ENCODE peak calls at places on chromosomes 12 and 14, in six cellular contexts. One of them, this sample, is unnamed.

GRCh38 chr12:23959826-23960225 is 10.4 kb upstream of the SOX5 start:
- DNase-seq in HepG2: no peak
- DNase-seq in bronchial epithelial cell: no peak
- DNase-seq in sigmoid colon: no peak
- DNase-seq in lung: no peak
- DNase-seq in glutamatergic neuron: no peak
- DNase-seq in this sample: no peak

GRCh38 chr12:132181570-132182200 is 37.4 kb downstream of the NOC4L start:
- DNase-seq in lung: no peak
- DNase-seq in sigmoid colon: no peak
- DNase-seq in HepG2: no peak
- DNase-seq in bronchial epithelial cell: no peak
- DNase-seq in glutamatergic neuron: no peak
- DNase-seq in this sample: no peak

GRCh38 chr12:106739318-106739717 is 35.2 kb upstream of the RIC8B start:
- DNase-seq in bronchial epithelial cell: peak
- DNase-seq in glutamatergic neuron: no peak
- DNase-seq in lung: no peak
- DNase-seq in sigmoid colon: no peak
- DNase-seq in HepG2: peak
- DNase-seq in this sample: no peak

GRCh38 chr14:95092723-95093122 is 64.6 kb downstream of the DICER1 start:
- DNase-seq in HepG2: no peak
- DNase-seq in glutamatergic neuron: no peak
- DNase-seq in bronchial epithelial cell: no peak
- DNase-seq in sigmoid colon: no peak
- DNase-seq in lung: no peak
- DNase-seq in this sample: no peak

GRCh38 chr12:27772328-27773049 is 7.5 kb upstream of the KLHL42 start:
- DNase-seq in sigmoid colon: no peak
- DNase-seq in lung: no peak
- DNase-seq in HepG2: no peak
- DNase-seq in glutamatergic neuron: no peak
- DNase-seq in bronchial epithelial cell: peak
- DNase-seq in this sample: no peak

GRCh38 chr12:96398422-96399080 is 1.7 kb downstream of the CDK17 start:
- DNase-seq in lung: no peak
- DNase-seq in glutamatergic neuron: no peak
- DNase-seq in HepG2: peak
- DNase-seq in bronchial epithelial cell: no peak
- DNase-seq in sigmoid colon: no peak
- DNase-seq in this sample: no peak

GRCh38 chr12:12927211-12928079 is 24.5 kb downstream of the GPRC5D start:
- DNase-seq in bronchial epithelial cell: peak
- DNase-seq in sigmoid colon: peak
- DNase-seq in HepG2: peak
- DNase-seq in lung: peak
- DNase-seq in glutamatergic neuron: no peak
- DNase-seq in this sample: peak

GRCh38 chr14:40574780-40575179 is 1031.9 kb upstream of the LRFN5 start:
- DNase-seq in HepG2: no peak
- DNase-seq in lung: no peak
- DNase-seq in glutamatergic neuron: no peak
- DNase-seq in bronchial epithelial cell: no peak
- DNase-seq in sigmoid colon: no peak
- DNase-seq in this sample: no peak

GRCh38 chr14:49945448-49946319 is 52.8 kb downstream of the ARF6 start:
- DNase-seq in sigmoid colon: no peak
- DNase-seq in lung: no peak
- DNase-seq in HepG2: no peak
- DNase-seq in bronchial epithelial cell: no peak
- DNase-seq in glutamatergic neuron: no peak
- DNase-seq in this sample: no peak

GRCh38 chr14:50012644-50013043 is 103.7 kb downstream of the VCPKMT start:
- DNase-seq in lung: no peak
- DNase-seq in sigmoid colon: no peak
- DNase-seq in glutamatergic neuron: no peak
- DNase-seq in HepG2: no peak
- DNase-seq in bronchial epithelial cell: no peak
- DNase-seq in this sample: no peak

GRCh38 chr14:67440513-67440912 is 28.5 kb upstream of the PLEK2 start:
- DNase-seq in bronchial epithelial cell: peak
- DNase-seq in glutamatergic neuron: no peak
- DNase-seq in lung: no peak
- DNase-seq in sigmoid colon: no peak
- DNase-seq in HepG2: no peak
- DNase-seq in this sample: no peak

GRCh38 chr12:123997033-123997822 is 24.2 kb downstream of the ZNF664 start:
- DNase-seq in glutamatergic neuron: no peak
- DNase-seq in sigmoid colon: no peak
- DNase-seq in bronchial epithelial cell: no peak
- DNase-seq in HepG2: no peak
- DNase-seq in lung: no peak
- DNase-seq in this sample: no peak

DNA sequence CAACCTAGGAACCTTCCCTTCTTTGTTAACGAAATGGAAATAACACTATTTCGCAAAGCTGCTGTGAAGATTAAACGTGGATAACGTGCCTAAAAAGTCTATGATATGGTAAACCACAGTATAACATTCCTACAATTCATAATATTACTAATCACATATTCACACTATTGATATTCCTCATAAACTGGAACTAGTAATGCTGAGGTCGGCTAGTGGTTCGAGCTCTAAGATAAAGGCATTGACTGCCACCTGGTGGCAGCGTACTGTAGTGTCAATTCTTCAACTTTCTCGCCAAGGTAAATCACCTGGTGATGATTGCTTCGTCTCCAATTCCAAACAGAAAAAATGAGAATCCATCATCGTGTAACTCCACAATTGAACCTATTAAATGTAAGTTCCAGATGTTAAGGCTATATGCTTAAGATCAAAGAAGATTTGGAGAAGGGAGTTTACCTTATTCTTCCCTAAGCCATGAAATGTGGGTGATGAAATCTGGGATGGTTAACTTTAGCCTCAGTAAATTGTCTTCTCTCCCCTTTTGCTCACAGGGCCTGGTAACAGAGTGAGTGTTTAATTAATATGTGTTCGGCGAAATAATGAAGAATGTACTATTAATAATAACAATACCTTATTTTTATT is 197.5 kb upstream of the TMEM132C start:
- DNase-seq in lung: no peak
- DNase-seq in glutamatergic neuron: peak
- DNase-seq in bronchial epithelial cell: peak
- DNase-seq in sigmoid colon: no peak
- DNase-seq in HepG2: peak
- DNase-seq in this sample: peak
- TF ChIP-seq CTCF in lung: peak
- TF ChIP-seq CTCF in glutamatergic neuron: peak
- TF ChIP-seq CTCF in bronchial epithelial cell: peak
- TF ChIP-seq CTCF in sigmoid colon: peak
- TF ChIP-seq CTCF in HepG2: peak
- TF ChIP-seq CTCF in this sample: peak

GRCh38 chr12:21941522-21942376 is 523 bp upstream of the ABCC9 start:
- DNase-seq in HepG2: no peak
- DNase-seq in glutamatergic neuron: peak
- DNase-seq in bronchial epithelial cell: peak
- DNase-seq in sigmoid colon: peak
- DNase-seq in lung: peak
- DNase-seq in this sample: peak
- TF ChIP-seq CTCF in HepG2: peak
- TF ChIP-seq CTCF in glutamatergic neuron: no peak
- TF ChIP-seq CTCF in bronchial epithelial cell: peak
- TF ChIP-seq CTCF in sigmoid colon: peak
- TF ChIP-seq CTCF in lung: no peak
- TF ChIP-seq CTCF in this sample: peak

DNA sequence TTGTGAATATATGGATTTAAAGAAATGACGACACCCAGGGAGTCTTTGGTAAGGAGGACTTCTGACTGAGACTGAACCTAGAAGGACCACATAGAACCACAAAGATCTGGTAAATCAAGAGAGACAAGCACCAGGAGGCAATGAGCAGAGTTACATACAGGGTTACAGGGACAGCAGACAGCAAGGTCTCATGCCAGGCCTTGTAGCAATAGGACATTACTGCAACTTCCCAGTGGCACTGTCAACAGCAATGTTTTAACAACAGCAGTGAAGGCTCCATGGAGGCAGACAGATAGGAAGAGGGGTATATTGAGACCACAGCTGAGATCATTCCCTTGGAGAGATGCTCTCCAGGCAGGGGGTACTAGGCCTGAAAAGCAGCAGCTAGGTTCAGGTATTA is 18.5 kb downstream of the CPNE8 start:
- DNase-seq in bronchial epithelial cell: no peak
- DNase-seq in sigmoid colon: no peak
- DNase-seq in lung: no peak
- DNase-seq in glutamatergic neuron: no peak
- DNase-seq in HepG2: no peak
- DNase-seq in this sample: no peak
- TF ChIP-seq CTCF in bronchial epithelial cell: no peak
- TF ChIP-seq CTCF in sigmoid colon: no peak
- TF ChIP-seq CTCF in lung: no peak
- TF ChIP-seq CTCF in glutamatergic neuron: no peak
- TF ChIP-seq CTCF in HepG2: no peak
- TF ChIP-seq CTCF in this sample: no peak

DNA sequence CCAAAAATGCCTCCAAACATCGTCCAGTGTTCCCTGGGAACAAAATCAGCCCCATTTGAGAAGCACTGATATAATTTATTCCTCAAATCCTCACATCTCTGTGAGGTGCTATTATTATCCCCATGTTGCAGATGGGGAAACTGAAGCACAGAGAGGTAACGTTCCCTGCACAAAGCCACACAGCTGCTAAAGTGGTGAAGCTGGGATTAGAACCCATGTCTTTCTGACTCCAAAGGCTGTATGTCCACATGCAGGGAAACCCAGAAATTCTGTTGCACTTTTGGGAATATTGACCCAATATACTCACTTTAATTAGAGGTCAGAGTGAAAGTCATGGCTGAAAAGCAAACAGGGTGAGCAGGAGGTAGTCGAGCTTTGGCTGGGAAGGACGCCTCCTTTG is 19.1 kb upstream of the WSCD2 start:
- DNase-seq in HepG2: no peak
- DNase-seq in lung: no peak
- DNase-seq in bronchial epithelial cell: no peak
- DNase-seq in sigmoid colon: no peak
- DNase-seq in glutamatergic neuron: no peak
- DNase-seq in this sample: no peak
- TF ChIP-seq CTCF in HepG2: no peak
- TF ChIP-seq CTCF in lung: no peak
- TF ChIP-seq CTCF in bronchial epithelial cell: no peak
- TF ChIP-seq CTCF in sigmoid colon: no peak
- TF ChIP-seq CTCF in glutamatergic neuron: no peak
- TF ChIP-seq CTCF in this sample: no peak

GRCh38 chr12:48061943-48062719 is 43.7 kb downstream of the SENP1 start:
- DNase-seq in HepG2: no peak
- DNase-seq in lung: no peak
- DNase-seq in bronchial epithelial cell: peak
- DNase-seq in glutamatergic neuron: no peak
- DNase-seq in sigmoid colon: no peak
- DNase-seq in this sample: no peak
- TF ChIP-seq CTCF in HepG2: peak
- TF ChIP-seq CTCF in lung: no peak
- TF ChIP-seq CTCF in bronchial epithelial cell: no peak
- TF ChIP-seq CTCF in glutamatergic neuron: no peak
- TF ChIP-seq CTCF in sigmoid colon: no peak
- TF ChIP-seq CTCF in this sample: peak

DNA sequence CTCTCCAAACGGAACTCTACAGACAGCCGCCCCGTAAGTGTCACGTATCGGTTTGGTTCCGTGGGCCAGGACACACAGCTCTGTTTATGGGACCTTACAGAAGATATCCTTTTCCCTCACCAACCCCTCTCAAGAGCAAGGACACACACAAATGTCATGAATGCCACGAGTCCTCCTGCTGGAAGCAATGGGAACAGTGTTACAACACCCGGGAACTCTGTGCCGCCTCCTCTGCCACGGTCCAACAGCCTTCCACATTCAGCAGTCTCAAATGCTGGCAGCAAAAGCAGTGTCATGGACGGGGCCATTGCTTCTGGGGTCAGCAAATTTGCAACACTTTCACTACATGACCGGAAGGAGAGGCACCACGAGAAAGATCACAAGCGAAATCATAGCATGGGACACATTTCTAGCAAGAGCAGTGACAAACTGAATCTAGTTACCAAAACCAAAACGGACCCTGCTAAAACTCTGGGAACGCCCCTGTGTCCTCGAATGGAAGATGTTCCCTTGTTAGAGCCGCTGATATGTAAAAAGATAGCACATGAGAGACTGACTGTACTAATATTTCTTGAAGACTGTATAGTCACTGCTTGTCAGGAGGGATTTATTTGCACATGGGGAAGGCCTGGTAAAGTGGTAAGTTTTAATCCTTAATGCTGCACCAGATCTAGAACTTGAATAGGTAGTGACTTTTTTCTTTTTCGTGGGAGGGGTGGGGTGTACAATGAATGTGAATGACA is 69.7 kb downstream of the WDR20 start:
- DNase-seq in HepG2: peak
- DNase-seq in sigmoid colon: peak
- DNase-seq in bronchial epithelial cell: no peak
- DNase-seq in glutamatergic neuron: no peak
- DNase-seq in lung: no peak
- DNase-seq in this sample: no peak
- TF ChIP-seq CTCF in HepG2: peak
- TF ChIP-seq CTCF in sigmoid colon: no peak
- TF ChIP-seq CTCF in bronchial epithelial cell: peak
- TF ChIP-seq CTCF in glutamatergic neuron: peak
- TF ChIP-seq CTCF in lung: no peak
- TF ChIP-seq CTCF in this sample: peak

DNA sequence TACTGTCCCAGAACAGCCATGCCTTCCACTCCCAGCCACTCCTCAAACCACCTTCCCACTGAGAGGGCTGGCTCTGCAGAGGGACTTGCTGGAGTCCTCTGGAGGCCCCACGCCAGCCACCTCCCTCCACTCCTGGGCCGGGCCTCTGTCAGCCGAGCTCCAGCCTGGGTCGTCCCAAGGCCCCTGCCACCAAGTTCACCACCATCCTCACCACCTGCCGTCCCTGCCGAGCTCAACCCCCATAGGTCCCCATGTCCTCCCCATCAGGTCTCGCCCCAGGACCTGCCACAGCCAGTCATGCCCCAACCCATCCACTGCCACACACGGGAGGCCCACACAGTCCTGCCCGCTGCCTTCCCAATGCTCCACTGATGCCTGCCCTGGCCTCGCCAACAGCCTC is 39.0 kb downstream of the ITPK1 start:
- DNase-seq in glutamatergic neuron: no peak
- DNase-seq in HepG2: no peak
- DNase-seq in bronchial epithelial cell: no peak
- DNase-seq in sigmoid colon: no peak
- DNase-seq in lung: no peak
- DNase-seq in this sample: no peak
- TF ChIP-seq CTCF in glutamatergic neuron: no peak
- TF ChIP-seq CTCF in HepG2: no peak
- TF ChIP-seq CTCF in bronchial epithelial cell: no peak
- TF ChIP-seq CTCF in sigmoid colon: no peak
- TF ChIP-seq CTCF in lung: no peak
- TF ChIP-seq CTCF in this sample: no peak

GRCh38 chr12:127024791-127025190 is 1242.2 kb upstream of the TMEM132C start:
- DNase-seq in HepG2: no peak
- DNase-seq in glutamatergic neuron: no peak
- DNase-seq in sigmoid colon: no peak
- DNase-seq in bronchial epithelial cell: no peak
- DNase-seq in lung: no peak
- DNase-seq in this sample: no peak

GRCh38 chr12:127025545-127025944 is 1241.4 kb upstream of the TMEM132C start:
- DNase-seq in sigmoid colon: no peak
- DNase-seq in HepG2: no peak
- DNase-seq in lung: no peak
- DNase-seq in bronchial epithelial cell: peak
- DNase-seq in glutamatergic neuron: no peak
- DNase-seq in this sample: no peak
- TF ChIP-seq CTCF in sigmoid colon: peak
- TF ChIP-seq CTCF in HepG2: no peak
- TF ChIP-seq CTCF in lung: no peak
- TF ChIP-seq CTCF in bronchial epithelial cell: no peak
- TF ChIP-seq CTCF in glutamatergic neuron: no peak
- TF ChIP-seq CTCF in this sample: peak